ENCODE peak calls at places on chromosome 9, in four cellular contexts. One of them, this sample, is unnamed.

GRCh38 chr9:133526721-133527321 is 2.1 kb upstream of the MYMK start:
- DNase-seq in HepG2: no peak
- DNase-seq in SK-N-SH: no peak
- DNase-seq in GM12878: no peak
- DNase-seq in this sample: no peak

GRCh38 chr9:89686134-89686533 is 81.3 kb downstream of the GADD45G start:
- DNase-seq in HepG2: no peak
- DNase-seq in SK-N-SH: no peak
- DNase-seq in GM12878: no peak
- DNase-seq in this sample: no peak

GRCh38 chr9:113763429-113763828 is 112.7 kb upstream of the ZNF618 start:
- DNase-seq in HepG2: no peak
- DNase-seq in SK-N-SH: no peak
- DNase-seq in GM12878: no peak
- DNase-seq in this sample: no peak

GRCh38 chr9:136686794-136687711 is at the start of gene AGPAT2:
- DNase-seq in HepG2: no peak
- DNase-seq in SK-N-SH: peak; percentile 98
- DNase-seq in GM12878: no peak
- DNase-seq in this sample: peak; percentile 97

GRCh38 chr9:120913673-120914266 is 12.8 kb downstream of the TRAF1 start:
- DNase-seq in HepG2: no peak
- DNase-seq in SK-N-SH: no peak
- DNase-seq in GM12878: no peak
- DNase-seq in this sample: no peak

GRCh38 chr9:83681490-83681889 is 26.3 kb downstream of the UBQLN1 start:
- DNase-seq in HepG2: no peak
- DNase-seq in SK-N-SH: no peak
- DNase-seq in GM12878: no peak
- DNase-seq in this sample: no peak

GRCh38 chr9:23672121-23672520 is 153.9 kb downstream of the ELAVL2 start:
- DNase-seq in HepG2: no peak
- DNase-seq in SK-N-SH: no peak
- DNase-seq in GM12878: no peak
- DNase-seq in this sample: no peak

GRCh38 chr9:35274988-35275387 is 113.2 kb downstream of the UNC13B start:
- DNase-seq in HepG2: no peak
- DNase-seq in SK-N-SH: no peak
- DNase-seq in GM12878: no peak
- DNase-seq in this sample: no peak

GRCh38 chr9:36169166-36169565 is at the start of gene CCIN:
- DNase-seq in HepG2: no peak
- DNase-seq in SK-N-SH: no peak
- DNase-seq in GM12878: no peak
- DNase-seq in this sample: no peak

GRCh38 chr9:72362680-72363139 is 2.3 kb downstream of the ZFAND5 start:
- DNase-seq in HepG2: peak; percentile 75
- DNase-seq in SK-N-SH: peak; percentile 20
- DNase-seq in GM12878: peak; percentile 41
- DNase-seq in this sample: peak; percentile 49

DNA sequence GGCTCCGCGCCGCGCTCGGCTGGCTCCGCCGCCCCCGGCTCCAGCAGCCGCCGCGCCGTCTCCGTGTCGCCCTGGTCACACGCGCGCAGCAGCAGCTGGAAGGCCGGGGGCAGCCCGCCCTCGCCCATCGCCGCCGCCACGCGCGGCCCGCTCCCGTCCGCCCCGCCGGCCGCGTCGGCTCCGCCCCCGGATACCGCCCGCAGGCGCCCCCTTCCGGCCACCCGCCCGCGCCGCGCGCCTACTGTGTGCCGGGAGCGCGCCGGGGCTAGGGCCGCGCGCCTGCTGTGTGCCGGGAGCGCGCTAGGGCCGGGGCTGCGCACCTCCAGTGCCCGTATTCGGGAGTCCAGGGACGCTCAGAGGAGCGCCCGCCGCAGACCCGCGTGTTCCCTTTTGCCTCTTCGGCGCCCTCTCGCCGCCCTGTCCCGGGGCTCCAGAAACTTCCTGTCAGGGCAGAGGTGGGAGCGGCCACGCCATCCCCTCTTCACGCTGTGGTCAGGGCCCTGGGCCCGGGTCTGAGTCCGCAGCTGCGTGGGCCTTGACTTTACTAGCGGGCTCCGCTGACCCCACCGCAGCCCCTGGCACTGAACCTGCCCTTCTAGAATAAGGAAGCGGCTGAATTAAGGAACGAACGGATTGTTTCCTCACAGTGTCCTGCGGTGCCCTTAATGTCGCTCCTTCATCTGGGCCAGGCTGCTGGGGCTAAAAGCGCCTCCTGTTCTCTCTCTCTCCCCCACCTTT is at the start of gene ANKS6:
- DNase-seq in HepG2: peak; percentile 33
- DNase-seq in SK-N-SH: peak; percentile 98
- DNase-seq in GM12878: no peak
- DNase-seq in this sample: no peak
- TF ChIP-seq JUND in HepG2: no peak
- TF ChIP-seq JUND in SK-N-SH: no peak
- TF ChIP-seq JUND in GM12878: no peak
- TF ChIP-seq JUND in this sample: no peak

GRCh38 chr9:129184743-129185142 is 6.7 kb upstream of the IER5L start:
- DNase-seq in HepG2: no peak
- DNase-seq in SK-N-SH: no peak
- DNase-seq in GM12878: no peak
- DNase-seq in this sample: no peak
- TF ChIP-seq JUND in HepG2: no peak
- TF ChIP-seq JUND in SK-N-SH: no peak
- TF ChIP-seq JUND in GM12878: no peak
- TF ChIP-seq JUND in this sample: no peak

GRCh38 chr9:15101046-15101445 is 190.8 kb upstream of the FREM1 start:
- DNase-seq in HepG2: no peak
- DNase-seq in SK-N-SH: no peak
- DNase-seq in GM12878: no peak
- DNase-seq in this sample: no peak
- TF ChIP-seq JUND in HepG2: no peak
- TF ChIP-seq JUND in SK-N-SH: no peak
- TF ChIP-seq JUND in GM12878: no peak
- TF ChIP-seq JUND in this sample: no peak

DNA sequence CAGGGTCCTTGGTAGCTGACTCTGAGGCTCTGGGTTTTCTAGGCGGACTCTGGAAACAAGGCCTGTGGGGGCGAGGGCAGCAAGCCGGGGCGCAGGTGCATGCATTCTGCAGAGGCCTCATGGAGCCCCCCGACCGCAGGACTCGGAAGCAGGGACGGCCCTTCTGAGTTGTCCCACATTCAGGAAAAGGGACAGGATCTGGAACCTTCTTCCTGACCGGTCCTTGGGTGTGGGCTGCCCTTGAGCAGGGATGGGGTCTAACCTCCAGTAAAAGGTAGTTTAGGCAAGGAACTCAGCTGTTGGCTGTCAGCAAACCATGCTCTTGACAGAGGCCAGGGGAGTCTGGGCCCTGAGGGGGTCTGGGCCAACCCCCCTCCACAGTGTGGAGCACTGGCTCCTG is 7.4 kb upstream of the COL5A1 start:
- DNase-seq in HepG2: no peak
- DNase-seq in SK-N-SH: no peak
- DNase-seq in GM12878: no peak
- DNase-seq in this sample: no peak
- TF ChIP-seq JUND in HepG2: no peak
- TF ChIP-seq JUND in SK-N-SH: no peak
- TF ChIP-seq JUND in GM12878: no peak
- TF ChIP-seq JUND in this sample: no peak

GRCh38 chr9:33453286-33453882 is 6.0 kb upstream of the AQP3 start:
- DNase-seq in HepG2: no peak
- DNase-seq in SK-N-SH: no peak
- DNase-seq in GM12878: no peak
- DNase-seq in this sample: no peak

GRCh38 chr9:33453999-33454660 is 6.7 kb upstream of the AQP3 start:
- DNase-seq in HepG2: no peak
- DNase-seq in SK-N-SH: no peak
- DNase-seq in GM12878: no peak
- DNase-seq in this sample: no peak

GRCh38 chr9:33450747-33451146 is 3.4 kb upstream of the AQP3 start:
- DNase-seq in HepG2: no peak
- DNase-seq in SK-N-SH: no peak
- DNase-seq in GM12878: no peak
- DNase-seq in this sample: no peak

GRCh38 chr9:33455952-33456351 is 8.6 kb upstream of the AQP3 start:
- DNase-seq in HepG2: no peak
- DNase-seq in SK-N-SH: no peak
- DNase-seq in GM12878: no peak
- DNase-seq in this sample: no peak

DNA sequence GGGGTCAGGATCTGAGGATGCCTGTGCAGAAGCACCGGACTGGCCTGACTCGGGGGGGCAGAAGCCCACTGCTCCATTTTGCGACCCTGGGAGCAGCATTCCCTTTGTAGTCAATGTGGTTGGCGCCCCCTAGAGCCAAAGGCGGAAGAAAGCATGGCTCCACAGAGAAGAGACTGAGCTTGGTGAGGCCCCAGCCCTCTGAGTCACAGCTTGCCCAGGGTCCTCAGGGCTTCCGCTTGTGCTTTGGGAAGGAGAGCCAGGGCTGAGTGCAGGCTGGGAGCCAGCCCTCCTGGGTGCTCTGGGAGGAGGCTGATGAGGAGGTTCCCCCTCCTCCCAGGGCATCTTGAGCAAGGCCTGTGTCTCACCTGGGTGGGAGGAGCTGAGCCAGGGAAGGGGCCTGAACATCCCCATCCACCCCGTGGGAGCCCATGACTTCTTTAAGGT is 5.5 kb upstream of the AQP3 start:
- DNase-seq in HepG2: peak; percentile 73
- DNase-seq in SK-N-SH: peak; percentile 76
- DNase-seq in GM12878: no peak
- DNase-seq in this sample: no peak
- TF ChIP-seq JUND in HepG2: no peak
- TF ChIP-seq JUND in SK-N-SH: no peak
- TF ChIP-seq JUND in GM12878: no peak
- TF ChIP-seq JUND in this sample: no peak